ENCODE peak calls at places on chromosome 2, in seven cellular contexts. T, C, O, Z, Q, R and G are unnamed samples.

GRCh38 chr2:46284260-46284659 is 12.9 kb upstream of the EPAS1 start:
- DNase-seq in T (no peak), C (no peak), O (no peak), Z (no peak), Q (no peak), R (no peak), G (no peak)

GRCh38 chr2:179550214-179550613 is 285.6 kb upstream of the SESTD1 start:
- DNase-seq in T (no peak), C (no peak), O (no peak), Z (no peak), Q (no peak), R (no peak), G (no peak)

GRCh38 chr2:216221806-216222205 is 112.7 kb downstream of the XRCC5 start:
- DNase-seq in T (peak), C (peak), O (peak), Z (no peak), Q (peak), R (no peak), G (no peak)

GRCh38 chr2:201258666-201258999 is 1.7 kb upstream of the CASP8 start:
- DNase-seq in T (no peak), C (no peak), O (no peak), Z (peak), Q (no peak), R (no peak), G (no peak)

GRCh38 chr2:31319391-31320175 is 85.6 kb downstream of the EHD3 start:
- DNase-seq in T (no peak), C (peak), O (peak), Z (no peak), Q (peak), R (peak), G (peak)

GRCh38 chr2:38925982-38926381 is 36.3 kb downstream of the ARHGEF33 start:
- DNase-seq in T (no peak), C (no peak), O (no peak), Z (no peak), Q (no peak), R (no peak), G (no peak)

GRCh38 chr2:233041722-233042323 is 9.4 kb downstream of the NEU2 start:
- DNase-seq in T (no peak), C (no peak), O (no peak), Z (no peak), Q (no peak), R (no peak), G (no peak)

GRCh38 chr2:219416233-219416598 is 2.0 kb upstream of the DES start:
- DNase-seq in T (no peak), C (no peak), O (no peak), Z (no peak), Q (no peak), R (no peak), G (no peak)

GRCh38 chr2:24883946-24884345 is 36.1 kb downstream of the ADCY3 start:
- DNase-seq in T (peak), C (no peak), O (peak), Z (no peak), Q (peak), R (no peak), G (peak)

GRCh38 chr2:112493858-112494648 is 12.1 kb downstream of the TTL start:
- DNase-seq in T (peak), C (peak), O (peak), Z (no peak), Q (peak), R (peak), G (peak)

GRCh38 chr2:130834091-130834922 is 2.4 kb upstream of the ARHGEF4 start:
- DNase-seq in T (peak), C (no peak), O (no peak), Z (no peak), Q (peak), R (no peak), G (no peak)

GRCh38 chr2:54710216-54710615 is 13.2 kb upstream of the EML6 start:
- DNase-seq in T (no peak), C (no peak), O (no peak), Z (no peak), Q (no peak), R (no peak), G (no peak)

GRCh38 chr2:54708584-54709340 is 14.7 kb upstream of the EML6 start:
- DNase-seq in T (no peak), C (peak), O (peak), Z (peak), Q (peak), R (peak), G (peak)

GRCh38 chr2:54712516-54712915 is 10.9 kb upstream of the EML6 start:
- DNase-seq in T (no peak), C (no peak), O (no peak), Z (no peak), Q (no peak), R (no peak), G (no peak)

GRCh38 chr2:54706622-54707021 is 16.8 kb upstream of the EML6 start:
- DNase-seq in T (no peak), C (no peak), O (no peak), Z (no peak), Q (no peak), R (no peak), G (no peak)

DNA sequence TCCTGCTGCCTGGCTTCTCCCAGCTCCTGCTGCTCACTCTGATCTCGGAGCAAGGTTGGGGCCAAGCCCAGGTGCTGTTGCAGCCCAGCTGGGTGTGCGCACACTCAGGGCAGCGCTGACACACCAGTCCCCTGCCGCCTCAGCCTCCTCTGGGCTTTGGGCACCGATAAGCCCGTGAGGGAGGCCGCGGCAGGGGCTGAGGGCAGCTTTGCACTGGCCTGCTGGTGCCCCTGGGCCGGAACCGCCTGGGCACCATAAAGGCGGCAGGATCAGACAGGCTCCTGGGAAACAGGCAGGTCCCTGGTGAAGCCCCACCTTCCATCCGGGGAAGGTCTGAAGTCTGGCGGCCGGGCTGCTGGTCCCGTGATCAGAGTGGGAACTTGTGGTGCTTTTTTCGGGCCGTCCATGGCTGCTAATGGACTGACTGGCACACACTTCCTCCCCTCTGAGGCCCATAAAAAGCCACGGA is 14.1 kb upstream of the EML6 start:
- DNase-seq in T (no peak), C (peak), O (no peak), Z (peak), Q (no peak), R (peak), G (no peak)
- H3K4me3 ChIP-seq in T (no peak), C (peak), O (peak), Z (no peak), Q (no peak), R (peak), G (peak)

DNA sequence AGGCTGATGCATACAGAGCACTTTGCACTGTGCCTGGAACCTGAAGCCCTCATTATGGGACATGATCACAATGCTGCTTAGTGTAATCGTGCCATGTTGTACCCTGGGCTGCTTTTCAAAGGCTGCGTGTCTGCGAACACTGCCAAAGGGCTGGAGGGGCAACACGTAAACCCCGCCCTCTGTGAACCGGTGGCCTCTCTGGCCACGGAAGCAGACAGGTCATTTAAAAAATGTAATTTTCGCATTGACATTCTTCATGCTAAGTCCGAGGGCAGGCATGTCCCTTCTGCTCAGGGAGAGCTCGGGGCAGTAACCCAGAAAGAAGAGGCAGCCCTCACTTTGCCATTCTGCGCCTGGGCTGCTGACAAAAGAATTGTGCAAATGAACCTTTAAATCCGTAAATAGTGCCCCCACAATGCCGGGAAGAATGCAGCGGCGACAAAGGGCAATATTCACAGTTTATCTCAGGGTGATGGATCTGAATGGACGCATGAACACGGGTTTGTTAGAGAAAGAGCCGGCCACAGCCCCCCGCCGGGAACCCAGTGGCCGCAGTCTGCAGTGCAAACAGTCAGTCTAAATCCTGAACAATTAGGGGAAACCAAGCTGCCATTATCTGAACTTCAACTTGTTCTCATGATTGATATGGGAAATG is 226.1 kb downstream of the MYCN start:
- DNase-seq in T (no peak), C (no peak), O (no peak), Z (peak), Q (no peak), R (no peak), G (no peak)
- TF ChIP-seq CTCF in T (no peak), C (no peak), O (no peak), Z (no peak), Q (no peak), R (no peak), G (no peak)

GRCh38 chr2:62457555-62457954 is 48.4 kb downstream of the TMEM17 start:
- DNase-seq in T (no peak), C (no peak), O (no peak), Z (no peak), Q (no peak), R (no peak), G (no peak)
- H3K4me3 ChIP-seq in T (peak), C (peak), O (peak), Z (no peak), Q (peak), R (no peak), G (peak)

DNA sequence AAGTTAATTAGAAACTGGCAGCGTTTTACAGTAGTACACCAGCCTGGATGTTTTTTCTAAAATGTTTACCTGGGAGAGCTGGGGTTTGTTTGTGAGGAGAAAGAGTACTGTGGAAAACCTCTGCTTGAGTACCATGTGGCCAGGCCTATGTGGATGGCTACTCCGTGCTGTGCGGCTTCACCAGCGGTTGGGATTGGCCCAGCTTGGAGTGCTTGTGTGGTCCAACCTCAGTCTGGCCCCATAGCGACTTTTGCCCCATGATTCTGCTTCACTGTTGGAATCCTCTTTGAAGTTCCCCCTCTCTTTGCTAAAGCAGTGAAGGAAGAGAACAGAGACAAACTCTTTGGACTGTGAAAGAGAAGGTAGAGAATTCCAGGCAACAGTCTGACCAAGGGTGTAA is 15.9 kb downstream of the CD8A start:
- DNase-seq in T (no peak), C (no peak), O (no peak), Z (no peak), Q (no peak), R (no peak), G (no peak)
- TF ChIP-seq CTCF in T (no peak), C (no peak), O (no peak), Z (no peak), Q (no peak), R (no peak), G (no peak)

GRCh38 chr2:43423941-43424261 is 171.9 kb downstream of the THADA start:
- DNase-seq in T (no peak), C (no peak), O (no peak), Z (no peak), Q (no peak), R (no peak), G (no peak)

GRCh38 chr2:43426305-43427031 is 169.4 kb downstream of the THADA start:
- DNase-seq in T (peak), C (peak), O (peak), Z (peak), Q (peak), R (peak), G (peak)

GRCh38 chr2:43427032-43427424 is 168.8 kb downstream of the THADA start:
- DNase-seq in T (no peak), C (no peak), O (no peak), Z (no peak), Q (no peak), R (no peak), G (no peak)

GRCh38 chr2:43424262-43425207 is 171.3 kb downstream of the THADA start:
- DNase-seq in T (peak), C (no peak), O (peak), Z (no peak), Q (peak), R (no peak), G (peak)

GRCh38 chr2:43425659-43426058 is 170.2 kb downstream of the THADA start:
- DNase-seq in T (no peak), C (peak), O (no peak), Z (no peak), Q (no peak), R (no peak), G (no peak)
- H3K4me3 ChIP-seq in T (no peak), C (no peak), O (no peak), Z (no peak), Q (no peak), R (no peak), G (no peak)